ENCODE peak calls at places on chromosomes 4 and X, in four cellular contexts. One of them, this sample, is unnamed.

GRCh38 chr4:146582864-146583263 is 55.8 kb upstream of the POU4F2 start:
- DNase-seq in H1: no peak
- DNase-seq in K562: no peak
- DNase-seq in HepG2: no peak
- DNase-seq in this sample: no peak

GRCh38 chr4:166726832-166727231 is 507.5 kb downstream of the SPOCK3 start:
- DNase-seq in H1: no peak
- DNase-seq in K562: no peak
- DNase-seq in HepG2: no peak
- DNase-seq in this sample: no peak

GRCh38 chr4:131974730-131975129 is 1174.4 kb upstream of the PCDH10 start:
- DNase-seq in H1: no peak
- DNase-seq in K562: no peak
- DNase-seq in HepG2: no peak
- DNase-seq in this sample: no peak

GRCh38 chr4:146224331-146224966 is 10.1 kb downstream of the REELD1 start:
- DNase-seq in H1: no peak
- DNase-seq in K562: no peak
- DNase-seq in HepG2: no peak
- DNase-seq in this sample: no peak

GRCh38 chr4:86818211-86818610 is 31.0 kb downstream of the SLC10A6 start:
- DNase-seq in H1: no peak
- DNase-seq in K562: no peak
- DNase-seq in HepG2: no peak
- DNase-seq in this sample: peak; percentile 77

GRCh38 chrX:151889451-151889850 is 23.2 kb upstream of the MAGEA4 start:
- DNase-seq in H1: no peak
- DNase-seq in K562: no peak
- DNase-seq in HepG2: no peak
- DNase-seq in this sample: no peak

GRCh38 chrX:111133389-111133788 is 37.4 kb downstream of the PAK3 start:
- DNase-seq in H1: no peak
- DNase-seq in K562: no peak
- DNase-seq in HepG2: no peak
- DNase-seq in this sample: no peak

GRCh38 chr4:176435891-176436499 is 116.2 kb downstream of the SPCS3 start:
- DNase-seq in H1: no peak
- DNase-seq in K562: no peak
- DNase-seq in HepG2: no peak
- DNase-seq in this sample: no peak

GRCh38 chrX:47483310-47484268 is 567 bp upstream of the ZNF41 start:
- DNase-seq in H1: no peak
- DNase-seq in K562: no peak
- DNase-seq in HepG2: peak; percentile 45
- DNase-seq in this sample: peak; percentile 86

GRCh38 chr4:140135529-140136021 is 18.4 kb downstream of the MAML3 start:
- DNase-seq in H1: no peak
- DNase-seq in K562: no peak
- DNase-seq in HepG2: no peak
- DNase-seq in this sample: peak; percentile 48

GRCh38 chr4:185865901-185866328 is 53.9 kb upstream of the SORBS2 start:
- DNase-seq in H1: no peak
- DNase-seq in K562: no peak
- DNase-seq in HepG2: no peak
- DNase-seq in this sample: no peak

GRCh38 chr4:75671802-75672421 is 1.3 kb downstream of the G3BP2 start:
- DNase-seq in H1: no peak
- DNase-seq in K562: no peak
- DNase-seq in HepG2: no peak
- DNase-seq in this sample: peak; percentile 19

GRCh38 chr4:145176641-145177432 is 3.6 kb downstream of the OTUD4 start:
- DNase-seq in H1: no peak
- DNase-seq in K562: no peak
- DNase-seq in HepG2: no peak
- DNase-seq in this sample: no peak

GRCh38 chr4:129082302-129082701 is 11.0 kb downstream of the SCLT1 start:
- DNase-seq in H1: no peak
- DNase-seq in K562: no peak
- DNase-seq in HepG2: no peak
- DNase-seq in this sample: no peak

GRCh38 chr4:106299977-106300376 is 16.0 kb downstream of the TBCK start:
- DNase-seq in H1: no peak
- DNase-seq in K562: no peak
- DNase-seq in HepG2: no peak
- DNase-seq in this sample: no peak

GRCh38 chr4:139617702-139618490 is 47.7 kb upstream of the MGST2 start:
- DNase-seq in H1: no peak
- DNase-seq in K562: no peak
- DNase-seq in HepG2: peak; percentile 28
- DNase-seq in this sample: peak; percentile 34

GRCh38 chrX:16702700-16703599 is 9.5 kb downstream of the CTPS2 start:
- DNase-seq in H1: no peak
- DNase-seq in K562: no peak
- DNase-seq in HepG2: peak; percentile 19
- DNase-seq in this sample: no peak

GRCh38 chr4:55768291-55768690 is 51.3 kb upstream of the EXOC1L start:
- DNase-seq in H1: peak; percentile 15
- DNase-seq in K562: no peak
- DNase-seq in HepG2: peak; percentile 20
- DNase-seq in this sample: peak; percentile 57

GRCh38 chr4:141534985-141535384 is 101.4 kb upstream of the IL15 start:
- DNase-seq in H1: no peak
- DNase-seq in K562: no peak
- DNase-seq in HepG2: no peak
- DNase-seq in this sample: no peak

GRCh38 chrX:46326161-46326560 is 219.1 kb downstream of the ZNF674 start:
- DNase-seq in H1: no peak
- DNase-seq in K562: no peak
- DNase-seq in HepG2: no peak
- DNase-seq in this sample: peak; percentile 72

GRCh38 chr4:48262926-48263325 is 6.7 kb downstream of the TEC start:
- DNase-seq in H1: no peak
- DNase-seq in K562: no peak
- DNase-seq in HepG2: no peak
- DNase-seq in this sample: no peak

GRCh38 chr4:122636697-122637096 is 15.8 kb upstream of the IL21 start:
- DNase-seq in H1: no peak
- DNase-seq in K562: no peak
- DNase-seq in HepG2: no peak
- DNase-seq in this sample: no peak

GRCh38 chr4:19063662-19064061 is 1042.1 kb upstream of the LCORL start:
- DNase-seq in H1: no peak
- DNase-seq in K562: no peak
- DNase-seq in HepG2: no peak
- DNase-seq in this sample: no peak

GRCh38 chrX:119249836-119250340 is 13.8 kb downstream of the PGRMC1 start:
- DNase-seq in H1: no peak
- DNase-seq in K562: no peak
- DNase-seq in HepG2: no peak
- DNase-seq in this sample: no peak

GRCh38 chr4:41874398-41874797 is 60.8 kb upstream of the TMEM33 start:
- DNase-seq in H1: no peak
- DNase-seq in K562: no peak
- DNase-seq in HepG2: no peak
- DNase-seq in this sample: no peak

GRCh38 chr4:152107736-152108500 is 347.1 kb upstream of the GATB start:
- DNase-seq in H1: no peak
- DNase-seq in K562: no peak
- DNase-seq in HepG2: no peak
- DNase-seq in this sample: no peak
- TF ChIP-seq JUN in H1: no peak
- TF ChIP-seq JUN in K562: no peak
- TF ChIP-seq JUN in HepG2: no peak
- TF ChIP-seq JUN in this sample: no peak

GRCh38 chr4:110619001-110619350 is 3.9 kb downstream of the PITX2 start:
- DNase-seq in H1: no peak
- DNase-seq in K562: no peak
- DNase-seq in HepG2: no peak
- DNase-seq in this sample: no peak

GRCh38 chr4:110619401-110620247 is 3.3 kb downstream of the PITX2 start:
- DNase-seq in H1: no peak
- DNase-seq in K562: no peak
- DNase-seq in HepG2: no peak
- DNase-seq in this sample: no peak

GRCh38 chr4:110621328-110621812 is 1.5 kb downstream of the PITX2 start:
- DNase-seq in H1: no peak
- DNase-seq in K562: no peak
- DNase-seq in HepG2: no peak
- DNase-seq in this sample: no peak

GRCh38 chr4:110621839-110622751 is 782 bp downstream of the PITX2 start:
- DNase-seq in H1: no peak
- DNase-seq in K562: no peak
- DNase-seq in HepG2: no peak
- DNase-seq in this sample: no peak

GRCh38 chr4:110620352-110621327 is 2.2 kb downstream of the PITX2 start:
- DNase-seq in H1: no peak
- DNase-seq in K562: no peak
- DNase-seq in HepG2: no peak
- DNase-seq in this sample: peak; percentile 40
- H3K36me3 ChIP-seq in H1: peaks cover 5% of the 10 kb centered on the region
- H3K36me3 ChIP-seq in K562: no peaks in the 10 kb centered on the region
- H3K36me3 ChIP-seq in HepG2: no peaks in the 10 kb centered on the region
- H3K36me3 ChIP-seq in this sample: no peaks in the 10 kb centered on the region

DNA sequence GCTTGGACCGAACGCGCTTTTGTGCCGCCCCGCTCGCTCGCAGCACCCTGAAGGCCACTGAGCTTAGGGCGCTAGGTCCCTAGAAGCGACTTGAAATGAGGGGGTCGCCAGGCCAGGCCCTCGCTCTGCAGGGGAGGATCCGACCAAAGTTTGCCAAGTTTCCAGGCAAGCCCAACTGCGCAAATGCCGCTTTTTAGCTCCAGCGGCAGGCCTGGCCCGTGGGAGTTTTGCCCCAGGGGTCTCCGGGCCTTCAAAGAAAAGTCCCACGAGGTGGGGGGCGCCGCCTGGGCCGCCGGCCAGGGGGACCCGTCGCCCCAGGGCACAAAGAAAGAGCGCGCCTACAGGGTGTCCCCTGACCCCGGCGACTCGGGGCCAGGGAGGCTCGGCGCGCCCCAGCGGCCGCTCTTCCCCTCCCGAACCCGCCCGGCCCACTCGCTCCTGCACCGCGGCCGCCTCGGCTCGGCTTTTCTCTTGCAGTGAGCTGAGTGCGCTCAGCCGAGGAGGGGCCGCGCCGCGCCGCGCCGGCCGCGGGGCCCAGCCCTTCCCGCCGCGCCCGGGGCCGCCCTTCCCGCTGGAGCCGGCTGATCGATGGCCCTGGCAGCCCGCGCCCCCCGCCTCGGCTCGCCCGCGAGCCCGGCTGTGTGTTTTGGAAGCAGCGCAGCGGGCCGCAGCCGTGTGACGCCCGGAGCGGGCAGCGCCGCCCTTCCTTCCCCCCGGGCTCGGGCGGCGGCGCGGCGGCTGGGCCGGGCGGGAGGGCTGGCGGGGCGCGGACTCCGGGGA is 788 bp upstream of the KLF3 start:
- DNase-seq in H1: no peak
- DNase-seq in K562: no peak
- DNase-seq in HepG2: no peak
- DNase-seq in this sample: peak; percentile 75
- TF ChIP-seq POLR2A in H1: no peak
- TF ChIP-seq POLR2A in K562: peak; percentile 35
- TF ChIP-seq POLR2A in HepG2: peak; percentile 45
- TF ChIP-seq POLR2A in this sample: peak; percentile 42

GRCh38 chr4:3270141-3270611 is 21.2 kb downstream of the MSANTD1 start:
- DNase-seq in H1: no peak
- DNase-seq in K562: no peak
- DNase-seq in HepG2: no peak
- DNase-seq in this sample: no peak
- TF ChIP-seq JUN in H1: no peak
- TF ChIP-seq JUN in K562: no peak
- TF ChIP-seq JUN in HepG2: no peak
- TF ChIP-seq JUN in this sample: no peak